ENCODE peak calls at places on chromosomes 2 and 18, in eight cellular contexts. Z, X, U, D, Y, A, K and R are unnamed samples.

GRCh38 chr18:6878881-6879280 is 149.4 kb downstream of the ARHGAP28 start:
- DNase-seq in Z (peak), X (no peak), U (no peak), D (no peak), Y (peak), A (no peak), K (no peak), R (no peak)

GRCh38 chr18:76363451-76364120 is 131.5 kb downstream of the ZNF516 start:
- DNase-seq in Z (peak), X (no peak), U (peak), D (no peak), Y (no peak), A (no peak), K (no peak), R (no peak)

GRCh38 chr2:235836416-235837042 is 331.7 kb downstream of the GBX2 start:
- DNase-seq in Z (no peak), X (peak), U (no peak), D (no peak), Y (no peak), A (no peak), K (no peak), R (no peak)

GRCh38 chr18:57443716-57444115 is 8.5 kb downstream of the ONECUT2 start:
- DNase-seq in Z (no peak), X (no peak), U (no peak), D (no peak), Y (no peak), A (no peak), K (no peak), R (no peak)

GRCh38 chr2:204293884-204294535 is 251.3 kb upstream of the PARD3B start:
- DNase-seq in Z (no peak), X (no peak), U (no peak), D (no peak), Y (no peak), A (no peak), K (no peak), R (no peak)

GRCh38 chr18:58584219-58585127 is 44.4 kb downstream of the ALPK2 start:
- DNase-seq in Z (peak), X (peak), U (peak), D (no peak), Y (no peak), A (no peak), K (no peak), R (no peak)

GRCh38 chr2:6826081-6826913 is 39.4 kb downstream of the CMPK2 start:
- DNase-seq in Z (peak), X (peak), U (peak), D (no peak), Y (no peak), A (peak), K (no peak), R (no peak)

GRCh38 chr2:1634681-1635341 is 109.5 kb downstream of the PXDN start:
- DNase-seq in Z (no peak), X (no peak), U (no peak), D (no peak), Y (no peak), A (no peak), K (peak), R (no peak)

GRCh38 chr2:60725466-60725865 is 30.6 kb upstream of the PAPOLG start:
- DNase-seq in Z (no peak), X (no peak), U (no peak), D (no peak), Y (no peak), A (no peak), K (no peak), R (no peak)

GRCh38 chr2:72112421-72112820 is 35.2 kb downstream of the CYP26B1 start:
- DNase-seq in Z (peak), X (no peak), U (peak), D (no peak), Y (no peak), A (peak), K (no peak), R (no peak)

GRCh38 chr2:234590076-234590475 is 93.2 kb upstream of the ARL4C start:
- DNase-seq in Z (no peak), X (no peak), U (no peak), D (no peak), Y (no peak), A (no peak), K (no peak), R (no peak)

GRCh38 chr18:51852661-51853060 is 487.3 kb upstream of the DCC start:
- DNase-seq in Z (no peak), X (no peak), U (no peak), D (no peak), Y (no peak), A (no peak), K (no peak), R (no peak)

GRCh38 chr2:183010112-183010511 is 28.1 kb downstream of the NCKAP1 start:
- DNase-seq in Z (peak), X (peak), U (peak), D (no peak), Y (peak), A (no peak), K (no peak), R (no peak)

GRCh38 chr2:204625135-204625534 is 79.9 kb downstream of the PARD3B start:
- DNase-seq in Z (peak), X (no peak), U (peak), D (no peak), Y (no peak), A (peak), K (no peak), R (no peak)

GRCh38 chr2:48755473-48755872 is at the start of gene LHCGR:
- DNase-seq in Z (peak), X (peak), U (peak), D (no peak), Y (peak), A (no peak), K (no peak), R (no peak)

GRCh38 chr2:85431787-85432186 is 13.3 kb downstream of the SH2D6 start:
- DNase-seq in Z (no peak), X (no peak), U (no peak), D (no peak), Y (no peak), A (no peak), K (no peak), R (peak)

GRCh38 chr2:126220336-126220735 is 435.6 kb upstream of the GYPC start:
- DNase-seq in Z (peak), X (no peak), U (peak), D (no peak), Y (no peak), A (no peak), K (no peak), R (no peak)

GRCh38 chr2:68747413-68747812 is 12.8 kb downstream of the ARHGAP25 start:
- DNase-seq in Z (no peak), X (no peak), U (no peak), D (no peak), Y (no peak), A (peak), K (no peak), R (no peak)

GRCh38 chr2:101463885-101464653 is 10.8 kb downstream of the RFX8 start:
- DNase-seq in Z (peak), X (no peak), U (peak), D (no peak), Y (no peak), A (no peak), K (no peak), R (no peak)

GRCh38 chr2:203016716-203017115 is 2.0 kb downstream of the NBEAL1 start:
- DNase-seq in Z (no peak), X (no peak), U (no peak), D (no peak), Y (no peak), A (no peak), K (no peak), R (no peak)

GRCh38 chr18:10487161-10487560 is 32.7 kb downstream of the APCDD1 start:
- DNase-seq in Z (no peak), X (no peak), U (no peak), D (no peak), Y (no peak), A (no peak), K (no peak), R (no peak)
- H3K4me3 ChIP-seq in Z (no peak), X (no peak), U (no peak), D (no peak), Y (no peak), A (no peak), K (no peak), R (no peak)

GRCh38 chr2:176470713-176471112 is 201.5 kb downstream of the MTX2 start:
- DNase-seq in Z (no peak), X (no peak), U (no peak), D (no peak), Y (no peak), A (no peak), K (no peak), R (no peak)

GRCh38 chr2:176473851-176474250 is 204.6 kb downstream of the MTX2 start:
- DNase-seq in Z (no peak), X (no peak), U (no peak), D (no peak), Y (no peak), A (no peak), K (no peak), R (no peak)

GRCh38 chr2:176468471-176468870 is 199.2 kb downstream of the MTX2 start:
- DNase-seq in Z (peak), X (no peak), U (no peak), D (no peak), Y (no peak), A (no peak), K (no peak), R (no peak)

GRCh38 chr2:176471949-176472348 is 202.7 kb downstream of the MTX2 start:
- DNase-seq in Z (no peak), X (no peak), U (no peak), D (no peak), Y (no peak), A (no peak), K (no peak), R (no peak)

DNA sequence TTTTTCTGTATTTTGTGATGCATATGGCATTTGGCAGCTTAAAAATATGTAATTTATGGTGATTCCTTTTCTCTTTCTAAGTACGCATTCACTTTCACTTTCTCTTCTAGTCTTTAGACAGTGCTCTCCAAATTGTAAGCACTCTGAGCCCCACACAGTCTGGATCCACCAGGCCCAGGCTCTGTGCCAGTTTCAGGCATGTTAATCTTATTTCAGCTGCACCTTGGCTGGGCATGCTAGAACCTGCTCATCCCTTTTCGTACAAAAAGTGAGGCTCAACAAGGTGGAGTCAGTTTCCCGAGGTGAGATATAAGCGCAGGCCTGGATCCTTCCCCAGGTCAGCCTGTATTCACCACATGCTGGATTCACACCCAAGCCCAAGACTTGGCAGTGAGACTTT is 203.9 kb downstream of the MTX2 start:
- DNase-seq in Z (peak), X (no peak), U (peak), D (no peak), Y (peak), A (no peak), K (no peak), R (no peak)
- H3K4me3 ChIP-seq in Z (peak), X (no peak), U (peak), D (no peak), Y (peak), A (no peak), K (no peak), R (no peak)

DNA sequence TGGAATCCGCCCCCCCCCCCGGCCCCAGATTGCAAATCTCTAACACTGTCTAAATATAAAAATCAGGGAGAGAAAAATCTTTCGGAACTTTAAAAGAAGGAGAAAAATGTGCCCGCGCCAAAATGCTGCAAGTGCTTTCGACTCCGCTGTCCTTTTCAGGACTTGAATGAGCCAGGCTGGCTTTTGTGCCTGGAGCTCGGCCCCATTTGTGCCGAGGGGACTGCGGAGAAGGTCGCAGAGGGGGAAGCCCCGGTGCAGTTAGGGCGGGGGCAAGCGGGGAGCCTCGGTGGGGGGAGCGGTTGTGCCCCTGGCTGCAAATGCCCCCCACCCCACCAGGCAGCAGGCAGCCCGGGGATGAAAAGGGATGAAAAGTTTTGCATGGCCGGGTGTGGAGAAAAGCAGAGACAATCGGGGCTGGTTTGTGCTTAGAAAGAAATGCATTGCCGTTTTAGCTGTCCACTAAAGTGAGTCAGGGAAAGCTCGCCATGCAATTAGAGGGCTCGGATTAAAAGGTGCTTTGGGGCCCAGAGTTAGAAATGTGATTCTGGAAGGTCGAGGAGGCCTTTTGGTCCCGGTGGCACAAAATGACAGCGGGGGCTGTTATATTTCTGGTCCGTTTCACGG is 1.6 kb downstream of the INHBB start:
- DNase-seq in Z (no peak), X (peak), U (no peak), D (no peak), Y (peak), A (no peak), K (no peak), R (no peak)
- H3K4me3 ChIP-seq in Z (no peak), X (no peak), U (no peak), D (no peak), Y (peak), A (no peak), K (no peak), R (peak)

GRCh38 chr2:10844083-10844482 is 31.5 kb upstream of the PDIA6 start:
- DNase-seq in Z (no peak), X (peak), U (peak), D (peak), Y (peak), A (peak), K (peak), R (peak)
- H3K4me3 ChIP-seq in Z (no peak), X (no peak), U (no peak), D (no peak), Y (peak), A (no peak), K (no peak), R (no peak)

GRCh38 chr18:21146016-21146415 is 34.4 kb upstream of the ROCK1 start:
- DNase-seq in Z (no peak), X (no peak), U (no peak), D (no peak), Y (no peak), A (no peak), K (no peak), R (no peak)

GRCh38 chr18:21141678-21142422 is 30.2 kb upstream of the ROCK1 start:
- DNase-seq in Z (peak), X (peak), U (no peak), D (no peak), Y (no peak), A (no peak), K (no peak), R (no peak)

GRCh38 chr18:21145371-21145770 is 33.8 kb upstream of the ROCK1 start:
- DNase-seq in Z (no peak), X (no peak), U (no peak), D (no peak), Y (no peak), A (no peak), K (no peak), R (no peak)
- H3K4me3 ChIP-seq in Z (no peak), X (no peak), U (no peak), D (no peak), Y (no peak), A (no peak), K (no peak), R (no peak)

DNA sequence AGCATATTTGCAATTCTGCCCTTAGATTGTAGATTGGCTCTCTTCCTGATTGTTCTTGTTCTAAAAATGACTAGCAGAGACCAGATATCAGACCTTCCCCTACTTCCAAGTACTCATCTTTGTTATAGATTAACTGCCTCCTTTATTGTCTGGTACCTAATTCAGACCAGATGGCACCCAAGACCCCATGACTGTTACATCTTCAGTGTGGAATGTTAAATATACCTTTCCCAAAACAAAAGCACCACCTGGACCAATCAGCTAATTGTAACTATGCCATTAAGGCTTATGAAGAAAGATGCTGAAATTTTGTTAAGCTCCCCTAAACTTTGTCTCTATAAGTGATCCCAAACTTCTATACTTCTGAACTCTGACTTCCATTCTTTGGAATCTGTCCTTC is 12.0 kb upstream of the TFPI start:
- DNase-seq in Z (no peak), X (no peak), U (no peak), D (no peak), Y (no peak), A (no peak), K (no peak), R (no peak)
- H3K4me3 ChIP-seq in Z (no peak), X (no peak), U (no peak), D (no peak), Y (no peak), A (no peak), K (no peak), R (no peak)

DNA sequence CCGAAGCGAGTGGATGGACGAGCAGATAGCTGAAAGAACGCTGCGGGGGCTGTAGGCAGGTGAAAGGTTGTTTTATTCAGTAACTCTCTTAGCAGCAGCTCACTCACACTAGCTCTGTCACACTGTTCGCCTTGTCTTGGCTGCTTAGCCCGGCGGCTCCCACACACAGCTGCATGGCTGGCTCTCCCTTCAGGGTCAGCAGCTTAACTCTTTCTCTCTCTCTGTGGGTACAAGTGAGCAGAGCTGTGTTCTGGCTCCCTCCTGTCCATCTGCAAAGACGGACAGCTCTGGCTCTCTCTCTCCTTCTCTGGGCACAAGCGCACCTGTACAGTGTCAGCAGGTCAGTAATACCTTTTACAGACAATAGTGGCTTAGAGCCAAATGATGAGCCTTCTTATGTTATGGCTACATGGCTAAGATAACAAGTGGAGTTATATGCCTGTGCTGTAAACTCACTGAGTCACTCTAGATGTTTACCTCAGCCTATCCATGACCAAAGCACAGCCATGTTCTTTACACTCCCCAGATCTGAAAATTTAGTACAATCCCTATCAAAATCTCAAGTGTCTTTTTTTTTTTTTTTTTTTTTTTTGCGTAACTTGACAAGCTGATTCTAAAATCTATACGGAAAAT is 149.3 kb downstream of the GALNT1 start:
- DNase-seq in Z (peak), X (no peak), U (peak), D (no peak), Y (peak), A (no peak), K (no peak), R (no peak)
- H3K4me3 ChIP-seq in Z (no peak), X (no peak), U (peak), D (no peak), Y (no peak), A (no peak), K (no peak), R (no peak)